ENCODE peak calls at places on chromosomes 4 and X, in five cellular contexts. Z is aorta, C is OCI-LY7, T is HCT116, A is cardiac muscle cell. Q is an unnamed sample.
A peak's percentile ranks its signal among the peaks of the same experiment; 100 is the strongest.

GRCh38 chr4:101136373-101137370 is 210.7 kb downstream of the PPP3CA start:
- DNase-seq in T (no peak), A (no peak), Z (no peak), C (no peak), Q (no peak)

GRCh38 chr4:21790437-21791029 is 158.0 kb downstream of the KCNIP4 start:
- DNase-seq in T (peak; percentile 16), Z (no peak), C (peak; percentile 20), A (peak; percentile 71), Q (no peak)

GRCh38 chr4:17310269-17310652 is 201.6 kb downstream of the QDPR start:
- DNase-seq in C (peak; percentile 23), A (peak; percentile 24), T (no peak), Z (no peak), Q (no peak)

GRCh38 chr4:7530026-7530562 is 95.4 kb upstream of the PSAPL1 start:
- DNase-seq in A (no peak), T (no peak), C (no peak), Z (no peak), Q (no peak)

GRCh38 chr4:86898562-86898961 is 6.3 kb upstream of the C4orf36 start:
- DNase-seq in A (no peak), C (peak; percentile 16), T (no peak), Z (no peak), Q (no peak)

GRCh38 chr4:1976416-1977352 is 32.1 kb downstream of the NELFA start:
- DNase-seq in T (no peak), C (no peak), A (no peak), Z (peak; percentile 35), Q (no peak)

GRCh38 chr4:118967393-118967792 is 78.7 kb downstream of the SYNPO2 start:
- DNase-seq in Z (no peak), C (no peak), A (peak; percentile 90), T (no peak), Q (no peak)

GRCh38 chrX:40474205-40474626 is 106.6 kb upstream of the ATP6AP2 start:
- DNase-seq in Z (no peak), T (no peak), C (no peak), A (peak; percentile 25), Q (no peak)

GRCh38 chr4:184762100-184762499 is 28.2 kb upstream of the CENPU start:
- DNase-seq in Z (no peak), A (no peak), T (no peak), C (peak; percentile 12), Q (no peak)

GRCh38 chr4:138639018-138639876 is 376.3 kb upstream of the NOCT start:
- DNase-seq in A (peak; percentile 27), C (no peak), Z (no peak), T (no peak), Q (no peak)

GRCh38 chrX:150092549-150092948 is 154.3 kb upstream of the EOLA2 start:
- DNase-seq in A (no peak), Z (no peak), T (no peak), C (no peak), Q (no peak)

GRCh38 chrX:32744906-32745305 is 466.4 kb downstream of the DMD start:
- DNase-seq in T (no peak), C (no peak), Z (no peak), A (peak; percentile 10), Q (no peak)

GRCh38 chrX:43939187-43939926 is 33.8 kb downstream of the NDP start:
- DNase-seq in A (peak; percentile 34), Z (no peak), C (no peak), T (no peak), Q (no peak)

GRCh38 chr4:142845293-142846070 is 619 bp downstream of the INPP4B start:
- DNase-seq in Z (peak; percentile 75), T (no peak), C (no peak), A (peak; percentile 19), Q (no peak)

GRCh38 chr4:78568640-78569261 is 17.2 kb downstream of the ANXA3 start:
- DNase-seq in C (no peak), T (no peak), A (peak; percentile 46), Z (no peak), Q (no peak)

GRCh38 chrX:114611018-114611619 is 27.2 kb downstream of the HTR2C start:
- DNase-seq in A (peak; percentile 57), Z (no peak), C (peak; percentile 27), T (peak; percentile 34), Q (no peak)

GRCh38 chrX:80223922-80224579 is 196.2 kb upstream of the TENT5D start:
- DNase-seq in Z (no peak), C (no peak), A (peak; percentile 8), T (no peak), Q (no peak)

GRCh38 chr4:75702919-75703411 is 21.4 kb upstream of the USO1 start:
- DNase-seq in Z (no peak), A (no peak), T (no peak), C (no peak), Q (no peak)

GRCh38 chr4:163967710-163968109 is 473.2 kb downstream of the TMA16 start:
- DNase-seq in T (no peak), A (no peak), Z (no peak), C (no peak), Q (no peak)

GRCh38 chr4:105715692-105716278 is 7.2 kb downstream of the GSTCD start:
- DNase-seq in A (peak; percentile 55), Z (no peak), T (peak; percentile 13), C (peak; percentile 45), Q (no peak)

GRCh38 chr4:77613267-77613666 is 7.6 kb downstream of the CXCL13 start:
- DNase-seq in C (no peak), Z (no peak), A (peak; percentile 70), T (no peak), Q (no peak)

DNA sequence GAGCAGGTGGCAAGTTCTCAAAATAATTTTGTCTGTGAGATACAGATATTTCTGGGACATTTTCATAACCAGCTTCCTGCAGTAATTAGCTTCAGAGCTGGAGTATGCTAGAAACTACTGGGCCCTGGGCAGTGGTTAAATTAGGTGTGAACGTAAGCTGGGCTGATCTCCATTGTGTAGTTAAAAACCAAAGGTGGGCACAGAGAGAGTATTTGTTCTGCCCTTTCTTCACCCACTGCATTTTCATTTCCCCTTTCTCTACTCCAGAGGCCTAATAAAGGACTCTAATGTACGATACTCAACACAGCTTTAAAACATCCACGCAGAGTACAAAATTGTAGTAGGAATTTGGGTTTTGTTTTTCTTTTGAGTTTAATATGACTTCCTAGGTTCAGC is 252.7 kb downstream of the SPRY1 start:
- DNase-seq in A (peak; percentile 19), T (no peak), C (peak; percentile 14), Z (no peak), Q (no peak)
- H3K27ac ChIP-seq in A (no peak overlapping the region), T (no peak overlapping the region), C (no peak overlapping the region), Z (peak overlapping the region; percentile 97), Q (peak overlapping the region; percentile 52)

DNA sequence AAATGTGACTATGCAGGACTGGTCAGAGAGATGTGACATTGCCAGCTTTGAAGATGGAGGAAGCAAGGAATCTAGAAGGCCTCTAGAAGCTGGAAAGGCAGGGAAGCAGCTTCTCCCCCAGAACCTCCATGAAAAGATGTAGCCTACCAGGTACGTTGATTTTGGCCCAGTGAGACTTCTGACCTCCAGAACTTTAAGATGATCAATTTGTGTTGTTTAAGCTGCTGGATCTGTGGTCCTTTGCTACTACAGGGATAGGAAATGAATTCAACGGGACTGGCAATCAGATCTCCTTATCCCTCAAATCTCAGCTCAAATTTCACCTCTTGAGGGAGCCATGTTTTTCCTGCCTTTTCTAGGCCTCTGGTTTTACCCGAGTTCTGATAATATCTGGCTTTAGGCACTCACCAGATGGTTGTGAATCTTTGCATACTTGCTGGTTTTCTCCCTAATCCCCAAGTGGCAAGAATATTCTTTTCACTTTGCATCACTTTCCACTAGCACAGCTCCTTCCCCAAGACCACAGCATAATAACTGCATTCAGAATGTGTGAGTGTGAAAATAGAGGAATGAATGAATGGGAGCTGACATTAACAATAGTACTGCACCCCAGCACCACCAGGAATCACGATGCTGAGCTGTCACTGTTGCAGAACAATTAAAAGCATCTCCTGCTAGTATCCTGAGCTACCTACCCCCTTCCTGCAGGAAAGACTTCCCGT is 25.5 kb upstream of the TMSB4X start:
- DNase-seq in C (no peak), T (no peak), A (peak; percentile 41), Z (no peak), Q (no peak)
- H3K27ac ChIP-seq in C (peak overlapping the region; percentile 73), T (no peak overlapping the region), A (no peak overlapping the region), Z (peak overlapping the region; percentile 78), Q (peak overlapping the region; percentile 40)

GRCh38 chrX:23788521-23788920 is 5.5 kb downstream of the SAT1 start:
- DNase-seq in T (no peak), Z (no peak), A (no peak), C (no peak), Q (no peak)
- H3K27ac ChIP-seq in T (peak overlapping the region; percentile 53), Z (no peak overlapping the region), A (no peak overlapping the region), C (no peak overlapping the region), Q (peak overlapping the region; percentile 51)

GRCh38 chr4:23060776-23061175 is 368.0 kb downstream of the GBA3 start:
- DNase-seq in C (no peak), T (no peak), A (no peak), Z (no peak), Q (no peak)

GRCh38 chr4:23062188-23062587 is 369.5 kb downstream of the GBA3 start:
- DNase-seq in C (no peak), T (no peak), A (no peak), Z (no peak), Q (no peak)

GRCh38 chr4:23061431-23061830 is 368.7 kb downstream of the GBA3 start:
- DNase-seq in C (no peak), A (no peak), Z (no peak), T (no peak), Q (no peak)

DNA sequence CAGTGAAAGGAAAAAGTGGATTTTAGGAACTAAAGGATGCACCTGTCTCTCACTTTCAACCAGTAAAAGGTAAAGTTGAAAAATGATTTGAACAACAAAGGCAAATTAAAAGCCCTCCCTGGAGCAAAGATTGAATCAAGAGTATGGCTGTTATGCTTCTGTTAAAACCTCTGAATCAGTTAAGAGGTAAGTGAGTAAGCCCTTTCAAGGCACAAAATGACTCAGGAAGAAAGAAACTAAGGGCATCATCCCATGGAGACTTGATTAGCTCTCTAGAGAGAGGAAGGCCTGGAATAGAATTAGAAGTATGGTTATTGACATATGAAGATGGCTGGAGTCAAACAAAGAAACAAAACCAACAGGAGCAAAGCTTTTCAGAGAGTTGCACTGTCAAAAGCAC is 365.4 kb downstream of the GBA3 start:
- DNase-seq in C (no peak), Z (no peak), A (no peak), T (no peak), Q (no peak)
- H3K27ac ChIP-seq in C (no peak overlapping the region), Z (no peak overlapping the region), A (no peak overlapping the region), T (no peak overlapping the region), Q (no peak overlapping the region)

DNA sequence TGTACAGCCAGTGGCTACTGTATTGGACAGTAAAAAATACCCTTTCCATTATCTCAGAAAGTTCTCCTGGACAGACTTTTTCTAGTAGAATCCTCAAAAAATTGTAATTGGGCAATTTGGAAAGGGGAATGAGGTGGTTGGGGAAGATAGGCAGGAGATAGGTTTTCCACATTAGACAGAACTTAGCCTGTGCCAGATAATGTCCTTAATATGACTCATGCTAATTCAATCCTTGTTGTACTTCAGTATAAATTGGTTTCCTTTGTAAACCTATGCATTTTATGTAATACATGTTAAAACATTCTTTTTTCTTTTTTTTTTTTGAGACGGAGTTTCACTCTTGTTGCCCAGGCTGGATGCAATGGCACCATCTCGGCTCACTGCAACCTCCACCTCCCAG is 8.9 kb downstream of the EIF4E start:
- DNase-seq in C (no peak), A (peak; percentile 69), T (no peak), Z (no peak), Q (no peak)
- H3K27ac ChIP-seq in C (no peak overlapping the region), A (no peak overlapping the region), T (no peak overlapping the region), Z (no peak overlapping the region), Q (peak overlapping the region; percentile 12)

Q was measured in epithelial cell of prostate.